ENCODE peak calls at places on chromosomes 13 and 19, in four cellular contexts. I, W, C and N are unnamed samples.

GRCh38 chr13:23367907-23368306 is 65.6 kb downstream of the SACS start:
- DNase-seq in W (no peak), C (no peak), I (no peak), N (no peak)

GRCh38 chr19:49932041-49932451 is 2.7 kb upstream of the NUP62 start:
- DNase-seq in C (no peak), I (no peak), W (no peak), N (no peak)

GRCh38 chr19:44260343-44260681 is 626 bp downstream of the ZNF233 start:
- DNase-seq in C (no peak), W (no peak), I (peak), N (no peak)

GRCh38 chr13:105991622-105992254 is 543.7 kb downstream of the EFNB2 start:
- DNase-seq in C (no peak), W (peak), I (no peak), N (no peak)

GRCh38 chr19:34265221-34265650 is 10.9 kb downstream of the GARRE1 start:
- DNase-seq in I (no peak), C (peak), W (no peak), N (no peak)

GRCh38 chr13:67466569-67466968 is 236.4 kb upstream of the PCDH9 start:
- DNase-seq in C (no peak), I (no peak), W (no peak), N (no peak)

GRCh38 chr13:98507060-98507797 is 69.7 kb downstream of the STK24 start:
- DNase-seq in C (peak), I (peak), W (peak), N (peak)

GRCh38 chr13:41995946-41996345 is 35.0 kb upstream of the VWA8 start:
- DNase-seq in C (no peak), W (peak), I (no peak), N (no peak)

GRCh38 chr13:39767791-39768564 is 112.5 kb downstream of the COG6 start:
- DNase-seq in C (no peak), I (peak), W (no peak), N (no peak)

GRCh38 chr13:44967656-44968451 is 21.4 kb downstream of the NUFIP1 start:
- DNase-seq in C (peak), W (peak), I (no peak), N (no peak)

GRCh38 chr13:94269557-94269956 is 209.9 kb downstream of the DCT start:
- DNase-seq in W (no peak), C (no peak), I (no peak), N (no peak)

GRCh38 chr19:38653028-38653571 is 5.7 kb downstream of the ACTN4 start:
- DNase-seq in W (peak), I (no peak), C (peak), N (no peak)

GRCh38 chr13:40178130-40178529 is 488.3 kb downstream of the FOXO1 start:
- DNase-seq in I (no peak), W (no peak), C (no peak), N (no peak)

GRCh38 chr13:59587971-59588716 is 575.6 kb downstream of the DIAPH3 start:
- DNase-seq in W (no peak), C (peak), I (peak), N (no peak)

GRCh38 chr13:49134305-49134704 is 85.8 kb upstream of the MLNR start:
- DNase-seq in W (no peak), I (no peak), C (no peak), N (no peak)

GRCh38 chr13:30396434-30397075 is 25.7 kb upstream of the UBE2L5 start:
- DNase-seq in I (no peak), C (no peak), W (no peak), N (no peak)

GRCh38 chr13:52449323-52450011 is 967 bp downstream of the VPS36 start:
- DNase-seq in I (no peak), W (no peak), C (peak), N (no peak)

GRCh38 chr13:76635232-76636021 is 250.8 kb downstream of the KCTD12 start:
- DNase-seq in I (no peak), W (no peak), C (no peak), N (no peak)

GRCh38 chr19:52221831-52222375 is 32.1 kb downstream of the PPP2R1A start:
- DNase-seq in I (no peak), C (no peak), W (no peak), N (no peak)

GRCh38 chr13:81795710-81796109 is 1454.8 kb upstream of the SPRY2 start:
- DNase-seq in W (no peak), I (no peak), C (no peak), N (no peak)

GRCh38 chr19:20660473-20660872 is 898 bp downstream of the ZNF626 start:
- DNase-seq in W (peak), C (peak), I (peak), N (no peak)

GRCh38 chr19:55870736-55871135 is 34.4 kb downstream of the NLRP4 start:
- DNase-seq in I (no peak), C (no peak), W (no peak), N (no peak)

GRCh38 chr19:30536975-30537374 is 164.8 kb downstream of the ZNF536 start:
- DNase-seq in C (no peak), W (no peak), I (no peak), N (no peak)

GRCh38 chr13:107678075-107678689 is 537.2 kb downstream of the LIG4 start:
- DNase-seq in I (peak), W (peak), C (no peak), N (no peak)

GRCh38 chr19:7833225-7834156 is 3.5 kb downstream of the EVI5L start:
- DNase-seq in I (no peak), W (peak), C (no peak), N (no peak)

GRCh38 chr13:105908581-105908980 is 626.9 kb downstream of the EFNB2 start:
- DNase-seq in I (no peak), W (no peak), C (no peak), N (no peak)

GRCh38 chr19:44684892-44685847 is 13.8 kb upstream of the CEACAM16 start:
- DNase-seq in C (peak), I (peak), W (peak), N (no peak)

GRCh38 chr19:54644056-54644455 is 13.8 kb downstream of the LILRB1 start:
- DNase-seq in C (no peak), W (no peak), I (no peak), N (no peak)

GRCh38 chr13:105363747-105364177 is 1171.7 kb downstream of the EFNB2 start:
- DNase-seq in W (peak), C (peak), I (peak), N (peak)

GRCh38 chr19:30516586-30516985 is 144.4 kb downstream of the ZNF536 start:
- DNase-seq in W (no peak), I (no peak), C (no peak), N (no peak)

GRCh38 chr19:46976845-46977320 is 42.8 kb upstream of the NPAS1 start:
- DNase-seq in W (peak), I (peak), C (peak), N (no peak)

GRCh38 chr19:46978470-46978869 is 41.2 kb upstream of the NPAS1 start:
- DNase-seq in W (no peak), C (no peak), I (no peak), N (no peak)

GRCh38 chr19:46975918-46976782 is 43.5 kb upstream of the NPAS1 start:
- DNase-seq in C (peak), W (peak), I (peak), N (no peak)

GRCh38 chr19:46979103-46979769 is 40.4 kb upstream of the NPAS1 start:
- DNase-seq in C (no peak), I (no peak), W (no peak), N (no peak)

DNA sequence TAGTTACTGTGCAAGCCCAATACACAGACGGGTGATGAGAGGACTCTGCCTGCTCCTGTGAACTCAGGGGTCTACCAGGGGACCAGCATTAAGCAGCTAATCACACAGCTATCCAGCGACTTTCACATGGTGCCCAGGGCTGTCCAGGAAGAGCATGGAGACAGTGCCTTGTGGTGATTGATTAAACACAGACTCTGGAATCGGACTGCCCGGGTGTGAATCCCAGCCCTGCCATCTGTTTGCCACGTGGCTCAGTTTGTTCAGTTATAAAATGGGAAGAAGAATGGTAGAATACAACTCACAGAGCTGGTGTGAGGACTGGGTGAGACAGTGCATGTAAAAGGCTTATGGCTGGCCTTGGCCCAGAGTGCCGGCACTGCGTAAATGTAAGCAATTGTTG is 42.1 kb upstream of the NPAS1 start:
- DNase-seq in I (no peak), C (peak), W (no peak), N (no peak)
- H3K27ac ChIP-seq in I (peak), C (peak), W (peak), N (peak)

GRCh38 chr13:99997702-99998219 is 16.2 kb downstream of the ZIC2 start:
- DNase-seq in C (no peak), I (no peak), W (no peak), N (no peak)
- H3K9ac ChIP-seq in C (no peak), I (no peak), W (no peak), N (no peak)

DNA sequence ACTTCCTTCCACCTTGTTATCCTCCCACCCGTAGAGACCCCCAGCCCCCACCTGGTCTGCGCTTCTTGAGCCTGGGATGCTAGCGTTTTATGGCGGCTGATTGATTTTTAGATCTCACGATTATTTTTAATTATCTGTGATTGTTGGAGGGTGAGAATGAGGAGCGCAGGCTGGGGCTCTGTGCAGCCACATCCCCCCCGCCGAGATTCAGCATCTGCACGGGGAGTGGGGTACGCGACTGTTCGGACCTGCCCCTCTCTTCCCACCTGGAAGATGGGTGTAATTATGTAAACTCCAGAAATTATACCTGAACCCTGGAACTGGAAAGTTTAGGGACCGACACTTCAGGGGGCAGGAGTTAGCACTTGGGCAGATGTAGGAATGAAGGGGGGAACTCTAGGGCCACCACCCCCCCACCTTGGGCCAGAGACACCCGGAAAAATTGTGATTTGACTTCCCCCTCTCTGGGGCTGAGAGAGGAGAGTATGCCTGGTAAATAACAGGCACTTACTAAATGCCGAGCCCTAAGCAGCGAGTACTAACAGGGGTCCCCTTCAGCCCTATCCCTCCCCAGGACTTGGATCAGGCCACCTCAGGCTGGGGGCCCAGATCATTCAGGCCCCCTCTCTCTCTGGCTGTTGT is 1.8 kb upstream of the ONECUT3 start:
- DNase-seq in I (no peak), W (no peak), C (no peak), N (no peak)
- TF ChIP-seq EZH2 in I (no peak), W (no peak), C (no peak), N (no peak)

DNA sequence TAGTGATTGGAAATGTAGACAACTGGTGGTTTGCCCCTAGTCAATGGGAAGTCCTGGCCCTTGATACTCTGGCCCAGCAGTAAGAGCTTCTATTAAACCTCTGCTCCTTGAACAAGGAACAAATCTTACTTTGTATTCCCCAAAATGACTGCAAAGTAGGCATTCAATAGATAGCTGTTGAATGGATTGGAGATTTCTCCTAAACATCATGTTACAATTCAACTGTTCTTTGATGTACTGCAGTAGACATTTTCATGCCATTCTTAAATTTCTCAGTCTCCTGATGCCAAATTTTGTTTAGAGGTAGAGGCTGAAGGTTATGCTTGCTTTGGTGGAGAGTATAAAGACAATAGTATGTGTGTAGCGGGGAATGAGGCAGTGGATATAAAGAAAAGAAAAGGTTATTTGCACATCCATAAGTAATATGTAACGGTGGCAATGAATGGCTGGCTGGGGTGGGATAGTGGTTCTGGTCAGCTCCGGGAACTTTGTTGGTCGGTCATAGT is 12.8 kb downstream of the MIR17HG start:
- DNase-seq in C (no peak), W (no peak), I (no peak), N (no peak)
- H3K27ac ChIP-seq in C (no peak), W (no peak), I (peak), N (peak)

GRCh38 chr19:40721140-40721486 is 4.2 kb downstream of the ITPKC start:
- DNase-seq in I (no peak), C (peak), W (no peak), N (no peak)
- H3K9ac ChIP-seq in I (no peak), C (peak), W (no peak), N (no peak)

GRCh38 chr19:46661020-46661731 is at the start of gene DACT3:
- DNase-seq in C (peak), W (peak), I (peak), N (peak)

GRCh38 chr19:46659151-46660007 is 1.6 kb downstream of the DACT3 start:
- DNase-seq in I (peak), W (no peak), C (no peak), N (no peak)

GRCh38 chr19:46661735-46662592 is 982 bp upstream of the DACT3 start:
- DNase-seq in W (peak), C (peak), I (peak), N (peak)

GRCh38 chr19:46660601-46661019 is 372 bp downstream of the DACT3 start:
- DNase-seq in C (no peak), I (peak), W (no peak), N (no peak)

DNA sequence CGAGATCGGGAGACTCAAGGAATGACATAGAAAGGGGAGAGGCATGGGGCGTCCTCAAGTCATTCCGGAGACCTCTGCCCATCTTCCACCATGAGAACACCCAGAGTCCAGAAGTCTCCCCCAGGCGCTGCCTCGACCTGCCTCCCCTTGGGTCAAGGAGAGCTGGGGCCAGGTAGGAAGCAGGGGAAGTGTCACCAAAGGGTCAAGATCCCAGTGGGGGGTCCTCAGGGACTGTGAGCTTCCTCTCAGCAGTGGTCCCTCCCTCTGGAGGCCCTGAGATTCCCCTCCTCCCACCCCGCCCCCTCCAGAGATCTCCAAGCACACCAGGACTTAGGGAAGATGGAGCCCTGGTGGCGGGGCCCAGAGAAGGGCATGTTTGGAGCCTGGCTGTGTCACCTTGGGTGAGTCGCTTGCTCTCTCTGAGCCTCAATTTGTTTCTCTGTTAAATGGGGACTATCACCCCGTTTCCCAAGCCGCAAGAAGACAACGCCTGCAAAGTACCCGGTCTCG is 919 bp downstream of the DACT3 start:
- DNase-seq in I (peak), C (no peak), W (no peak), N (no peak)
- TF ChIP-seq EZH2 in I (no peak), C (peak), W (no peak), N (no peak)

GRCh38 chr19:19227217-19227616 is 15.5 kb downstream of the NCAN start:
- DNase-seq in W (no peak), I (no peak), C (no peak), N (no peak)

GRCh38 chr19:19226663-19227062 is 14.9 kb downstream of the NCAN start:
- DNase-seq in I (no peak), W (no peak), C (no peak), N (no peak)

GRCh38 chr19:19224852-19225494 is 13.2 kb downstream of the NCAN start:
- DNase-seq in I (peak), W (peak), C (peak), N (no peak)

GRCh38 chr19:19224150-19224851 is 12.5 kb downstream of the NCAN start:
- DNase-seq in C (no peak), I (peak), W (no peak), N (no peak)

DNA sequence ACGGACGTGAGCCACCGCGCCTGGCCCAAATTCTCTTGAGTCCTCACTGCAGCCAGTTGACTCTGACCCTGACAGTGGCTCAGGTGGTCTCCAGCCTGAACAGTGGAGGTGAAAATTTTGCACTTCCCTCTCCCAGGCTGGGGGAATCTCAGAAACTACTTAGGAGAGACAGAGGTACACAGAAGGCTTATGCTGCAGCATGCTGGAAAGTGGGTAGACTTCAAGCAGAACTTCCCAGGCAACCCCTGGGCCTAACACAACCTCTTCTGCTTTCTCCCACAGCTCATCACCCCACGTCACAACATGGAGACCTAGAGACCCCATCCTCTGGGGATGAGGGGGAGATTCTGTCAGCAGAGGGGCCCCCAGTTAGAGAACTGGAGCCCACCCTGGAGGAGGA is 14.4 kb downstream of the NCAN start:
- DNase-seq in I (no peak), C (no peak), W (no peak), N (no peak)
- H3K27ac ChIP-seq in I (no peak), C (no peak), W (no peak), N (no peak)

GRCh38 chr19:3966051-3967017 is 4.6 kb downstream of the DAPK3 start:
- DNase-seq in I (peak), W (no peak), C (no peak), N (no peak)
- H3K9ac ChIP-seq in I (no peak), W (no peak), C (no peak), N (no peak)

GRCh38 chr19:18603958-18604819 is 2.4 kb downstream of the CRLF1 start:
- DNase-seq in I (peak), W (no peak), C (no peak), N (no peak)
- TF ChIP-seq EZH2 in I (peak), W (peak), C (no peak), N (no peak)

DNA sequence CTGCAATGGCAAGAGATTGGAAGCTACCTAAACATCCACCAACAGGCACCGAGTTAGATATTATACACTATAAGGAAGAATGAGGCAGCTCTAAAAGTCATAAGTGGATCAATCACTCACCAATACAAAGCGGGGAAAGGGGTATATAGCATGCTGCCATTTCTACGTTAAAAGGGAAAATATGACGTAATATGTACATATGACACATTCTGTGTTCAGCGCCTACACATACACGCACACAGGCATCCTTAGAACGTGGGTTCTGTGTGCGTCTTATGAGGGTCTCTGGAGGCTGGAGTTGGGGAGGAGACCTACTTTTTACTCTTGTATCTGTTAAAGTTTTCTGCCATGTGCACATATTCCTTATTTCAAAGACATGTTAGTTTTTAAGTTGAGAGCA is 5.9 kb downstream of the IL17D start:
- DNase-seq in I (no peak), C (no peak), W (no peak), N (no peak)
- H3K27ac ChIP-seq in I (no peak), C (peak), W (no peak), N (no peak)